ENCODE peak calls at places on chromosomes 3 and 15, in six cellular contexts. I is OCI-LY7, L is cardiac muscle cell, N is adrenal gland, V is dorsolateral prefrontal cortex, J is vagina. Y is an unnamed sample.

GRCh38 chr3:38637906-38638305 is 11.6 kb downstream of the SCN5A start:
- DNase-seq in I (no peak), N (no peak), V (no peak), L (no peak), J (no peak), Y (no peak)

GRCh38 chr15:87267798-87268197 is 988.7 kb downstream of the NTRK3 start:
- DNase-seq in I (no peak), N (no peak), J (no peak), V (no peak), L (peak), Y (peak)

GRCh38 chr3:159829056-159829995 is 159.3 kb upstream of the IL12A start:
- DNase-seq in I (no peak), J (no peak), N (peak), V (peak), L (peak), Y (peak)

GRCh38 chr3:194140520-194141414 is 4.8 kb downstream of the HES1 start:
- DNase-seq in V (no peak), J (no peak), N (no peak), I (no peak), L (peak), Y (no peak)

GRCh38 chr15:66573719-66574641 is 8.2 kb upstream of the LCTL start:
- DNase-seq in I (no peak), L (peak), V (no peak), J (no peak), N (no peak), Y (peak)

GRCh38 chr3:49158108-49158709 is 7.9 kb downstream of the CCDC71 start:
- DNase-seq in N (peak), J (no peak), V (no peak), I (peak), L (peak), Y (peak)

GRCh38 chr15:80317389-80318169 is 65.6 kb upstream of the CTXND1 start:
- DNase-seq in L (peak), N (peak), J (no peak), V (no peak), I (no peak), Y (peak)

GRCh38 chr3:61547625-61548024 is 13.7 kb upstream of the PTPRG start:
- DNase-seq in I (no peak), L (no peak), N (no peak), V (no peak), J (no peak), Y (no peak)

GRCh38 chr15:64522226-64522823 is 61.9 kb downstream of the ZNF609 start:
- DNase-seq in V (no peak), N (no peak), J (no peak), I (no peak), L (peak), Y (no peak)

GRCh38 chr15:70742928-70743327 is 20.4 kb downstream of the UACA start:
- DNase-seq in N (no peak), J (no peak), V (no peak), L (peak), I (no peak), Y (no peak)

GRCh38 chr15:65332662-65333440 is 28.4 kb downstream of the RNU5B-1 start:
- DNase-seq in J (no peak), I (no peak), L (no peak), V (no peak), N (no peak), Y (no peak)

GRCh38 chr3:52983828-52984227 is 62.0 kb downstream of the SFMBT1 start:
- DNase-seq in V (no peak), N (no peak), J (no peak), L (no peak), I (no peak), Y (no peak)
- H3K4me3 ChIP-seq in V (no peak), N (no peak), J (no peak), L (no peak), I (no peak), Y (no peak)

DNA sequence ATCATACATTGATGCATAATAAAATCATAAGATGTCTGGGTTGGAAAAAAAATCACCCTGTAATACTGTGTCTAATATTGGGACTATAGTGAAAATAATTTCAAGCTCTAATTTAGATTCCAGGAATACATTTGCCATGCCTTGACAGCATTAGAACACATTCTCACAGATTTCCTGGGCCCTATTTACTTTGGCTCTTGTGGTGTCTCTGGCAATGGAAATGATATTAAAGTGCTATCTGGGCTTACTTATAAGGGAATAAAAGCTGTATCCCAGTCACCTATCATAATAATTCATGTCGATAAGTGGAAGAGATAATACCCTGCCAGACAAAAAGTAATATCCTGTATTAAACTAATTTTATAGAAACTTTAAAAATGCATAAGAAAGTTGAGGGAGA is 472.0 kb downstream of the ZPLD1 start:
- DNase-seq in V (no peak), L (no peak), J (no peak), N (no peak), I (no peak), Y (no peak)
- TF ChIP-seq CTCF in V (no peak), L (no peak), J (no peak), N (no peak), I (no peak), Y (no peak)

DNA sequence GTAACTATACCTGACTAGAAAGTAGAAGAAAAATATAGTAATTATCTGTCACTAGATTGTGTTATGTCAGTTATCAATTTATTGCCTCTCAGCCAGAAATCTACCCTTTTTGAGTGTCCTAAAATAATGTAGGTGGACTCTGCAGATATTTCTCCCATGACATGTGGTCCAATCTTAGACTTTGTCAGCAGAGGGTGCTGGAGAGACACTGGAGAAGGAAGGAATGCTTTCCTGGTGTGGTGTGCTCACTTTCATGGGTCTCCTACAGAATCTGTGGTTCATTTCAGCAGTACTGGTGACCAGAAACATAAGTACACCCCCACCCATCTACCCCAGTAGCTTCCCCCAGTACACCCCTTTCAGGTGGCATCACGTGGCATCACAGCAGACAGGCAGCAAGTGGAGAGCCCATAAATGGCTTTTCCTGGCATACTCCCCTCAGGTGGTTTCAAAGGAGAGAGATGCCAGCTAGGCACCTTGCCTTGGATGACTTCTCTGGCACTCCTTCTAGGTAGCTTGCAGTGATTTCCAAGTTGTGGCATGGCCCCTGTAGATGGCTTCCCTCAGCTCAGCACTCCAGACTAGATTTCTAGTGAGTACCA is 114.7 kb downstream of the GADL1 start:
- DNase-seq in V (no peak), I (peak), J (no peak), L (peak), N (no peak), Y (peak)
- H3K4me3 ChIP-seq in V (no peak), I (no peak), J (no peak), L (no peak), N (no peak), Y (no peak)

GRCh38 chr3:72262707-72263106 is 477.8 kb upstream of the PROK2 start:
- DNase-seq in I (no peak), L (no peak), N (no peak), J (no peak), V (no peak), Y (no peak)

GRCh38 chr3:72265661-72266370 is 480.9 kb upstream of the PROK2 start:
- DNase-seq in I (no peak), N (no peak), V (no peak), L (no peak), J (no peak), Y (no peak)

GRCh38 chr3:72263223-72264015 is 478.5 kb upstream of the PROK2 start:
- DNase-seq in J (no peak), V (no peak), N (no peak), L (no peak), I (no peak), Y (peak)

GRCh38 chr3:72261566-72262564 is 476.9 kb upstream of the PROK2 start:
- DNase-seq in I (no peak), V (no peak), L (no peak), N (no peak), J (no peak), Y (no peak)

GRCh38 chr3:72265250-72265649 is 480.3 kb upstream of the PROK2 start:
- DNase-seq in V (no peak), N (no peak), J (no peak), I (peak), L (peak), Y (no peak)
- TF ChIP-seq CTCF in V (peak), N (peak), J (no peak), I (peak), L (peak), Y (peak)

GRCh38 chr3:46884929-46885328 is 7.4 kb downstream of the PTH1R start:
- DNase-seq in L (no peak), I (no peak), N (no peak), V (no peak), J (no peak), Y (no peak)

GRCh38 chr3:46882377-46883015 is 5.0 kb downstream of the PTH1R start:
- DNase-seq in L (peak), N (no peak), V (no peak), J (no peak), I (no peak), Y (peak)

GRCh38 chr3:46885612-46886011 is 8.1 kb downstream of the PTH1R start:
- DNase-seq in J (no peak), N (no peak), I (no peak), V (no peak), L (no peak), Y (no peak)

GRCh38 chr3:46883252-46884185 is 6.0 kb downstream of the PTH1R start:
- DNase-seq in J (no peak), L (peak), N (no peak), V (no peak), I (no peak), Y (peak)

GRCh38 chr3:46884427-46884826 is 6.9 kb downstream of the PTH1R start:
- DNase-seq in J (no peak), I (no peak), V (no peak), N (no peak), L (no peak), Y (no peak)
- H3K4me3 ChIP-seq in J (no peak), I (no peak), V (no peak), N (no peak), L (peak), Y (no peak)

DNA sequence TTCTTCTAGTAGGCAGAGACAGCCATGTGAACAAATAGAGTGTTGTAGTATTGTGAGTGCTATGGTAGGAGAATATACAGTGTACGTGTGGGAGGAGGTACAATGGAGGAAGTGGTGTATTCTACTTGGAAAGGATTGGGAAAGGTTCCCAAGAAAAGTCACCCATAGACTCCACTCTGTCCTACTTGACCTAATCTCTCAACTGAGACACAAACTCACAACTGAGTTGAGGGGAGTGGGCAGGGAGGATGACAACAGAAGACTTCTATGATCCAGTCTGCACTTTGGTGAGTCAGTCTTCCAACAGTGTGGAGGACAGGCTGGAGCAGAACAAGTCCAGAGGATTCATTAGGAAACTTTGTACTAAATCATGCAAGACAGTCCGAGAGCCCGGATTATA is 28.8 kb upstream of the AQP9 start:
- DNase-seq in I (no peak), L (no peak), N (no peak), V (no peak), J (no peak), Y (no peak)
- TF ChIP-seq CTCF in I (no peak), L (no peak), N (no peak), V (no peak), J (no peak), Y (no peak)

GRCh38 chr3:122975163-122975923 is 52.2 kb downstream of the SEMA5B start:
- DNase-seq in I (peak), L (peak), J (no peak), N (no peak), V (no peak), Y (peak)
- H3K4me3 ChIP-seq in I (peak), L (no peak), J (no peak), N (no peak), V (no peak), Y (no peak)

GRCh38 chr3:97692406-97692805 is 72.2 kb upstream of the ARL6 start:
- DNase-seq in V (no peak), I (no peak), L (no peak), N (no peak), J (no peak), Y (no peak)

GRCh38 chr3:97692831-97693230 is 71.7 kb upstream of the ARL6 start:
- DNase-seq in V (no peak), I (no peak), L (no peak), N (no peak), J (no peak), Y (no peak)

GRCh38 chr3:97694876-97695275 is 69.7 kb upstream of the ARL6 start:
- DNase-seq in V (no peak), J (no peak), L (no peak), N (no peak), I (no peak), Y (no peak)

GRCh38 chr3:97689962-97690361 is 74.6 kb upstream of the ARL6 start:
- DNase-seq in V (no peak), I (no peak), L (no peak), N (no peak), J (no peak), Y (no peak)

GRCh38 chr3:97691354-97691753 is 73.2 kb upstream of the ARL6 start:
- DNase-seq in I (no peak), N (no peak), L (no peak), J (no peak), V (no peak), Y (no peak)
- TF ChIP-seq CTCF in I (no peak), N (no peak), L (no peak), J (no peak), V (no peak), Y (no peak)

DNA sequence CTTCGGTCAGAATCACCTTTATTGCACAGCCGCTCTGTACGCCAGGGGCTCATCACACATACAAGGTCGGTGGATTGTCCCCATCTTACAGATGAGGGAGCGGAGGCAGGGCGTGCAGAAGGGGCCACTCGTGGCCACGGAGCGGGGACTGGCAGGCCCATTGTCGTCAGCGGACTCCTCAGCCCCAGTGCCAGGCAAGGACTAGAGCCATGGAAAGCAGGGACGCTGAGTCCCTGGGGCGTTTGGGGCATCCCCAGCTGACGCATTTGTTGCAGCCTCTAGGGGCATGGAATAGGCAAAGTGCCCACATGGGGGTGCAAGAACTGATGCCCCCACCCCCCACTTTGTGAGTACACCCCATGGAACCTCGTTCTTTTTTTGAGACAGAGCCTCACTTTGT is 29.8 kb upstream of the FURIN start:
- DNase-seq in J (no peak), I (no peak), N (no peak), V (no peak), L (no peak), Y (no peak)
- H3K4me3 ChIP-seq in J (no peak), I (no peak), N (no peak), V (no peak), L (no peak), Y (no peak)

Y was measured in foreskin fibroblast.